ENCODE peak calls at places on chromosomes 4 and X, in four cellular contexts. C, F, M and D are unnamed samples.

GRCh38 chrX:40688976-40689375 is 41.6 kb upstream of the CXorf38 start:
- DNase-seq in C (no peak), M (no peak), F (no peak), D (no peak)

GRCh38 chr4:163764569-163764968 is 270.1 kb downstream of the TMA16 start:
- DNase-seq in F (no peak), M (no peak), C (no peak), D (no peak)

GRCh38 chr4:175309041-175309440 is 390.9 kb downstream of the ADAM29 start:
- DNase-seq in F (no peak), M (no peak), C (no peak), D (no peak)

GRCh38 chrX:97672608-97673007 is 788.9 kb downstream of the RPA4 start:
- DNase-seq in C (no peak), M (no peak), F (no peak), D (no peak)

GRCh38 chrX:136933617-136934145 is 53.2 kb upstream of the RBMX start:
- DNase-seq in F (no peak), M (no peak), C (no peak), D (no peak)

GRCh38 chr4:78652282-78652876 is 100.8 kb downstream of the ANXA3 start:
- DNase-seq in M (no peak), C (no peak), F (no peak), D (no peak)

GRCh38 chr4:176357359-176358082 is 37.8 kb downstream of the SPCS3 start:
- DNase-seq in C (no peak), F (no peak), M (peak), D (no peak)

GRCh38 chr4:119646347-119647071 is 17.9 kb upstream of the PDE5A start:
- DNase-seq in C (peak), M (no peak), F (no peak), D (no peak)

GRCh38 chr4:159422626-159423025 is 319.7 kb downstream of the RAPGEF2 start:
- DNase-seq in F (no peak), M (no peak), C (no peak), D (no peak)

GRCh38 chr4:52704133-52704532 is 45.0 kb upstream of the USP46 start:
- DNase-seq in C (no peak), F (no peak), M (no peak), D (no peak)

GRCh38 chr4:73964862-73965611 is 16.8 kb downstream of the PF4 start:
- DNase-seq in F (no peak), M (no peak), C (no peak), D (peak)

GRCh38 chrX:141669689-141670088 is 28.9 kb downstream of the SPANXD start:
- DNase-seq in F (no peak), C (no peak), M (no peak), D (no peak)

GRCh38 chr4:76830612-76831474 is 67.1 kb downstream of the SOWAHB start:
- DNase-seq in F (no peak), C (peak), M (no peak), D (peak)

GRCh38 chrX:65821721-65822496 is 154.5 kb downstream of the MSN start:
- DNase-seq in F (peak), C (no peak), M (no peak), D (no peak)

GRCh38 chr4:185846550-185847210 is 34.7 kb upstream of the SORBS2 start:
- DNase-seq in C (no peak), M (no peak), F (no peak), D (no peak)

GRCh38 chrX:86044210-86044609 is 3.1 kb downstream of the CHM start:
- DNase-seq in M (no peak), F (no peak), C (no peak), D (no peak)

GRCh38 chr4:168712316-168712855 is 215.5 kb downstream of the PALLD start:
- DNase-seq in F (no peak), M (no peak), C (no peak), D (no peak)

GRCh38 chr4:26273308-26273980 is 47.4 kb upstream of the RBPJ start:
- DNase-seq in F (no peak), C (peak), M (no peak), D (no peak)

GRCh38 chrX:48470110-48470832 is at the start of gene SLC38A5:
- DNase-seq in M (no peak), F (no peak), C (no peak), D (no peak)

GRCh38 chr4:53734584-53735363 is 143.5 kb upstream of the LNX1 start:
- DNase-seq in M (no peak), C (no peak), F (no peak), D (no peak)

GRCh38 chrX:137424679-137425078 is 141.2 kb upstream of the ZIC3 start:
- DNase-seq in F (no peak), C (no peak), M (no peak), D (no peak)

GRCh38 chr4:30537462-30537861 is 182.7 kb upstream of the PCDH7 start:
- DNase-seq in F (no peak), C (no peak), M (no peak), D (peak)

GRCh38 chr4:163566257-163566656 is 71.8 kb downstream of the TMA16 start:
- DNase-seq in F (no peak), C (no peak), M (no peak), D (no peak)

GRCh38 chr4:140298001-140298400 is 75.4 kb upstream of the SCOC start:
- DNase-seq in M (no peak), C (no peak), F (no peak), D (no peak)

GRCh38 chr4:52997132-52997416 is 135.0 kb downstream of the RASL11B start:
- DNase-seq in M (no peak), C (no peak), F (no peak), D (no peak)

GRCh38 chrX:317424-318067 is 1.1 kb downstream of the GTPBP6 start:
- DNase-seq in M (no peak), C (no peak), F (no peak), D (no peak)

GRCh38 chrX:2928583-2929434 is at the start of gene ARSD:
- DNase-seq in M (no peak), C (peak), F (peak), D (peak)